ENCODE peak calls at places on chromosome 7, in six cellular contexts. X, I, Y, D, Z and Q are unnamed samples.

GRCh38 chr7:142865766-142866165 is 10.9 kb downstream of the EPHB6 start:
- DNase-seq in D (no peak), Z (no peak), I (no peak), X (no peak), Y (no peak), Q (no peak)

GRCh38 chr7:15864260-15864991 is 177.9 kb upstream of the MEOX2 start:
- DNase-seq in D (no peak), I (no peak), X (no peak), Z (no peak), Y (no peak), Q (no peak)

GRCh38 chr7:67470256-67470751 is 473.7 kb downstream of the TYW1 start:
- DNase-seq in D (no peak), I (no peak), X (no peak), Y (peak; percentile 15), Z (no peak), Q (no peak)

GRCh38 chr7:143929224-143929920 is 5.7 kb upstream of the OR2F2 start:
- DNase-seq in X (no peak), I (no peak), D (no peak), Z (no peak), Y (no peak), Q (no peak)

GRCh38 chr7:7895754-7896153 is 72.8 kb upstream of the GLCCI1 start:
- DNase-seq in I (no peak), Z (no peak), D (no peak), Y (no peak), X (no peak), Q (no peak)

GRCh38 chr7:100967292-100967863 is 2.0 kb upstream of the MUC12 start:
- DNase-seq in Y (no peak), I (no peak), D (no peak), X (no peak), Z (peak; percentile 31), Q (no peak)

GRCh38 chr7:155357573-155358041 is 59.9 kb downstream of the INSIG1 start:
- DNase-seq in X (no peak), D (no peak), Y (no peak), I (no peak), Z (no peak), Q (no peak)

GRCh38 chr7:99855236-99855635 is 21.6 kb downstream of the OR2AE1 start:
- DNase-seq in X (no peak), Y (no peak), D (no peak), Z (no peak), I (no peak), Q (no peak)

GRCh38 chr7:148935451-148935850 is 51.4 kb upstream of the EZH2 start:
- DNase-seq in X (no peak), I (no peak), Z (no peak), D (no peak), Y (no peak), Q (no peak)

DNA sequence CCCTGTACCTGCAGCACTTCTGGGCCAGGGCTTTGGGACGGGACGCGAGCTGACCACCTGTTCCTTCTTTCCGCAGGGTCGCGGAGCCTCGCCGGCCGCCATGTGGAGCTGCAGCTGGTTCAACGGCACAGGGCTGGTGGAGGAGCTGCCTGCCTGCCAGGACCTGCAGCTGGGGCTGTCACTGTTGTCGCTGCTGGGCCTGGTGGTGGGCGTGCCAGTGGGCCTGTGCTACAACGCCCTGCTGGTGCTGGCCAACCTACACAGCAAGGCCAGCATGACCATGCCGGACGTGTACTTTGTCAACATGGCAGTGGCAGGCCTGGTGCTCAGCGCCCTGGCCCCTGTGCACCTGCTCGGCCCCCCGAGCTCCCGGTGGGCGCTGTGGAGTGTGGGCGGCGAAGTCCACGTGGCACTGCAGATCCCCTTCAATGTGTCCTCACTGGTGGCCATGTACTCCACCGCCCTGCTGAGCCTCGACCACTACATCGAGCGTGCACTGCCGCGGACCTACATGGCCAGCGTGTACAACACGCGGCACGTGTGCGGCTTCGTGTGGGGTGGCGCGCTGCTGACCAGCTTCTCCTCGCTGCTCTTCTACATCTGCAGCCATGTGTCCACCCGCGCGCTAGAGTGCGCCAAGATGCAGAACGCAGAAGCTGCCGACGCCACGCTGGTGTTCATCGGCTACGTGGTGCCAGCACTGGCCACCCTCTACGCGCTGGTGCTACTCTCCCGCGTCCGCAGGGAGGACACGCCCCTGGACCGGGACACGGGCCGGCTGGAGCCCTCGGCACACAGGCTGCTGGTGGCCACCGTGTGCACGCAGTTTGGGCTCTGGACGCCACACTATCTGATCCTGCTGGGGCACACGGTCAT is 13.3 kb downstream of the GPR146 start:
- DNase-seq in X (no peak), Z (no peak), Y (no peak), D (no peak), I (no peak), Q (no peak)
- H3K4me1 ChIP-seq in X (no peaks in the 10 kb centered on the region), Z (no peaks in the 10 kb centered on the region), Y (peaks cover 68% of the 10 kb centered on the region), D (peaks cover 43% of the 10 kb centered on the region), I (peaks cover 48% of the 10 kb centered on the region), Q (peaks cover 26% of the 10 kb centered on the region)

GRCh38 chr7:5414876-5415275 is 8.8 kb downstream of the TNRC18 start:
- DNase-seq in D (no peak), Y (no peak), X (no peak), I (no peak), Z (no peak), Q (no peak)
- H3K4me1 ChIP-seq in D (peaks cover 13% of the 10 kb centered on the region), Y (peaks cover 44% of the 10 kb centered on the region), X (no peaks in the 10 kb centered on the region), I (peaks cover 15% of the 10 kb centered on the region), Z (peaks cover 33% of the 10 kb centered on the region), Q (no peaks in the 10 kb centered on the region)

GRCh38 chr7:129882531-129882930 is 70.2 kb downstream of the UBE2H start:
- DNase-seq in D (no peak), X (no peak), I (no peak), Z (no peak), Y (no peak), Q (no peak)

GRCh38 chr7:129886184-129886817 is 66.5 kb downstream of the UBE2H start:
- DNase-seq in X (no peak), I (peak; percentile 48), Z (no peak), D (no peak), Y (no peak), Q (no peak)

GRCh38 chr7:129887865-129888264 is 64.9 kb downstream of the UBE2H start:
- DNase-seq in Y (no peak), I (no peak), Z (no peak), D (no peak), X (no peak), Q (no peak)

GRCh38 chr7:129886818-129887186 is 66.0 kb downstream of the UBE2H start:
- DNase-seq in X (no peak), I (no peak), Z (no peak), D (no peak), Y (no peak), Q (no peak)

DNA sequence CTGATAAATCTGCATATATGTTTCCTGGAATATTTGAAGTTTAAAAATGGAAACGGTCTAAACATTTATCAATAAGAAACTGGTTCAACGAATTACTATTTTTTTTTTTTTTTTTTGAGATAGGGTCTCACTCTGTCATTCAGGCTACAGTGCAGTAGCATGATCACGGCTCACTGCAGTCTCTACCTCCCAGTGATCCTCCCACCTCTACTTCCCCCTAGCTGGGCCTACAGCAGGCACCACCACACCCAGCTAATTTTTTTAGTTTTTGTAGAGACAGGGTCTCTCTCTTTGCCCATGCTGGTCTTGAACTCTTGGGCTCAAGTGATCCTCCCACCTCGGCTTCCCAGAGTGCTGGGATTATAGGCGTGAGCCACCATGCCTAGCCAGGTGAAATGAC is 68.3 kb downstream of the UBE2H start:
- DNase-seq in D (no peak), I (no peak), Z (no peak), X (no peak), Y (no peak), Q (no peak)
- H3K4me1 ChIP-seq in D (no peaks in the 10 kb centered on the region), I (peaks cover 4% of the 10 kb centered on the region), Z (peaks cover 23% of the 10 kb centered on the region), X (no peaks in the 10 kb centered on the region), Y (peaks cover 54% of the 10 kb centered on the region), Q (no peaks in the 10 kb centered on the region)

DNA sequence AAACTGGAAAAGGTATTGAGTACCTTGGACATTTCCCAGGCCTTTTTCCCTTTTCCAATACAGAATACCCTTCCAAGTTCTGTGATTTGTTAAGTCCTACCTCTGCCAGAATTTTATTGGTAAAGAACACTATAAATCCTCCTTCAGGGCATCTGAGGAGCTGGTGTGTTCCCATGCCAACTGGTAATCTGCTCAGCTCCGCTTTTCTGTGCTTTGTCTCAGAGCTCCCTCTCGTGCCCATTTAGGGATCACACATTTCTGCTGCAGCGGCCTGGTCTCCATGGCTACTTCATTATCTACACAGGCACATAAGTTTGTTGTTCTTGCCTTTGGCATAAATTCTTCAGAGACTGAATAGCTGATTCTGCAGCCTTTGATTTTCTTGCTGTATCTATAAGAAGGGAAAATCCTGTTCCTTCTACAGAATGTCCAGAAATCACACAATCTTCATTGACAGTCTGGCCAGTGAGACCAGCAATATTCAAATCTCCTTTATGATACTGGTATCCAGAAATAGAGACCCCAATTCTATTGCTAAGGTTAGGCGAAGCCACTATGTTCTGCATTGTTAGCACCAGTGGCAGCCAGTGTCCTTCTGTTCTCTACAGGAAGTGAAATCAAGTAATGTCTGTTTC is 52.0 kb downstream of the DENND11 start:
- DNase-seq in D (peak; percentile 70), X (peak; percentile 30), I (peak; percentile 94), Y (no peak), Z (peak; percentile 80), Q (peak; percentile 40)
- H3K4me1 ChIP-seq in D (no peaks in the 10 kb centered on the region), X (no peaks in the 10 kb centered on the region), I (peaks cover 15% of the 10 kb centered on the region), Y (peaks cover 27% of the 10 kb centered on the region), Z (peaks cover 4% of the 10 kb centered on the region), Q (peaks cover 15% of the 10 kb centered on the region)

GRCh38 chr7:116576350-116577319 is 51.8 kb downstream of the CAV1 start:
- DNase-seq in D (no peak), X (no peak), Y (no peak), I (peak; percentile 98), Z (peak; percentile 67), Q (no peak)

GRCh38 chr7:116575853-116576252 is 51.0 kb downstream of the CAV1 start:
- DNase-seq in Z (no peak), X (no peak), D (no peak), I (no peak), Y (no peak), Q (no peak)

GRCh38 chr7:116572036-116572435 is 47.2 kb downstream of the CAV1 start:
- DNase-seq in Z (peak; percentile 56), D (no peak), X (no peak), Y (no peak), I (no peak), Q (no peak)

GRCh38 chr7:116573541-116573940 is 48.7 kb downstream of the CAV1 start:
- DNase-seq in D (no peak), Z (no peak), I (no peak), Y (no peak), X (no peak), Q (no peak)

DNA sequence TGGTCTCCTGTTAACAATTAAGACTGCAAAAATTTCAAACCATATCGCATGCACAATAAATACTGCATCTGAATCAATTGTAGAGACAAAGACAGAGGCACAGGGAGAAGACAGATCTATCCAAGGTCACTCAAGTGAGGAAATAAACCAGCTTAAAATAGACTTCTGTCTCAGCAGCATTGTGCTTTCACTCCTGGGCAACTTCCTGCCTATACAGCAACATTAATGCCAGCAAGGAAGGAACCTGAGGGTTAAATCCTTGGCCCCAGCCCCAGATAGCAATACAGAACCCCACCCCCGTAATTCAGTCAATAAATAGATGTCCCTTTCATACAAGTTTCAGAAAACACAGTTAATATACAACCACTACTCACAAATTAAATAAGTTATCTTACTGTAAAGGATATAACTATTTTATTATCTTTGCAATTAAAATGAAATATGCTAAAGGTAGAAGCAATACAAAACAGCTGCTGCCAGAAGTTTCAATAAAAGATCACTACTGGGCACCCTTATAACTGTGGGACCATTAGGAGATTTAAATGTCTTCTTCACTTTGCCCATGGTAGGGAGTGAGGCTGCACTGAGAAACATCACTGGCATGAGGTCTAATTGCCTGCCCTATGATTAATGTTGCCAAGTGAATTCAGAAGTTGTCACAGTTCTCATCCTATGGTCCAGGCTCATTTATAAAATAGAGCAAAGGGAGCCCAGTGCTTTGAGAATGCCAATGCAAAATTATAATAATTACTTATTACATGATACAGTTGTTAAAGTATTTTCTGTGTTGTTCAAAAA is 49.4 kb downstream of the CAV1 start:
- DNase-seq in Z (no peak), I (peak; percentile 78), Y (no peak), X (peak; percentile 61), D (no peak), Q (no peak)
- H3K4me1 ChIP-seq in Z (peaks cover 84% of the 10 kb centered on the region), I (peaks cover 71% of the 10 kb centered on the region), Y (peaks cover 71% of the 10 kb centered on the region), X (peaks cover 23% of the 10 kb centered on the region), D (no peaks in the 10 kb centered on the region), Q (peaks cover 25% of the 10 kb centered on the region)